ENCODE peak calls at places on chromosomes 5 and 9, in ten cellular contexts. P is GM12891; Y is fibroblast of the aortic adventitia; W is GM10248; S is HuH-7.5; V is NCI-H345; L is uterus; X is CD4-positive, CD25-positive, alpha-beta regulatory T cell; U is stimulated activated CD4-positive, alpha-beta T cell treated with anti-CD3 and anti-CD28 coated beads, Interleukin-4, amount 100 ng/mL, for 1 hour; F is SJCRH30. T is an unnamed sample.

GRCh38 chr9:81687521-81688261 is 1.7 kb downstream of the TLE1 start:
- DNase-seq in P (no peak), Y (peak; percentile 27), W (peak; percentile 15), S (peak; percentile 32), V (peak; percentile 42), L (peak; percentile 56), X (no peak), U (peak; percentile 7), F (peak; percentile 72), T (peak; percentile 27)

GRCh38 chr5:51380603-51381207 is 2.5 kb upstream of the ISL1 start:
- DNase-seq in P (no peak), Y (peak; percentile 53), W (no peak), S (no peak), V (peak; percentile 71), L (no peak), X (peak; percentile 8), U (no peak), F (no peak), T (peak; percentile 34)

GRCh38 chr5:31361906-31362900 is 168.7 kb downstream of the CDH6 start:
- DNase-seq in P (no peak), Y (peak; percentile 66), W (no peak), S (no peak), V (no peak), L (no peak), X (no peak), U (no peak), F (peak; percentile 37), T (peak; percentile 22)

GRCh38 chr5:181059297-181060230 is 19.5 kb downstream of the BTNL9 start:
- DNase-seq in P (peak; percentile 41), Y (no peak), W (no peak), S (no peak), V (no peak), L (no peak), X (no peak), U (no peak), F (no peak), T (no peak)

GRCh38 chr9:105690742-105691141 is 3.6 kb upstream of the TMEM38B start:
- DNase-seq in P (no peak), Y (peak; percentile 36), W (no peak), S (peak; percentile 52), V (no peak), L (no peak), X (no peak), U (no peak), F (no peak), T (peak; percentile 43)

GRCh38 chr5:32585446-32586250 is at the start of gene SUB1:
- DNase-seq in P (peak; percentile 74), Y (peak; percentile 89), W (peak; percentile 90), S (peak; percentile 80), V (peak; percentile 94), L (peak; percentile 92), X (peak; percentile 96), U (peak; percentile 95), F (peak; percentile 94), T (peak; percentile 93)

GRCh38 chr9:120446681-120447080 is 133.3 kb downstream of the CDK5RAP2 start:
- DNase-seq in P (no peak), Y (no peak), W (no peak), S (no peak), V (no peak), L (no peak), X (no peak), U (no peak), F (no peak), T (peak; percentile 76)

GRCh38 chr5:173050791-173051190 is 5.4 kb upstream of the CREBRF start:
- DNase-seq in P (no peak), Y (peak; percentile 31), W (no peak), S (no peak), V (no peak), L (no peak), X (no peak), U (no peak), F (no peak), T (no peak)

GRCh38 chr5:67827521-67827920 is 388.0 kb upstream of the PIK3R1 start:
- DNase-seq in P (no peak), Y (no peak), W (no peak), S (no peak), V (no peak), L (no peak), X (no peak), U (no peak), F (no peak), T (no peak)

T was measured in fibroblast of pulmonary artery.